ENCODE peak calls at places on chromosome 18, in five cellular contexts. One of them, this sample, is unnamed.

GRCh38 chr18:38420611-38421010 is 855.0 kb upstream of the CELF4 start:
- DNase-seq in lung: no peak
- DNase-seq in A549: no peak
- DNase-seq in MM.1S: no peak
- DNase-seq in tibial nerve: no peak
- DNase-seq in this sample: no peak

GRCh38 chr18:63999871-64000270 is 30.0 kb downstream of the SERPINB8 start:
- DNase-seq in lung: no peak
- DNase-seq in A549: no peak
- DNase-seq in MM.1S: no peak
- DNase-seq in tibial nerve: no peak
- DNase-seq in this sample: no peak

GRCh38 chr18:26614374-26614773 is 66.0 kb upstream of the KCTD1 start:
- DNase-seq in lung: no peak
- DNase-seq in A549: no peak
- DNase-seq in MM.1S: no peak
- DNase-seq in tibial nerve: no peak
- DNase-seq in this sample: no peak

GRCh38 chr18:25651553-25651952 is 299.6 kb upstream of the ZNF521 start:
- DNase-seq in lung: no peak
- DNase-seq in A549: no peak
- DNase-seq in MM.1S: no peak
- DNase-seq in tibial nerve: no peak
- DNase-seq in this sample: no peak

GRCh38 chr18:63363951-63364350 is 3.1 kb downstream of the KDSR start:
- DNase-seq in lung: no peak
- DNase-seq in A549: no peak
- DNase-seq in MM.1S: no peak
- DNase-seq in tibial nerve: no peak
- DNase-seq in this sample: no peak

GRCh38 chr18:48153641-48154481 is 223.4 kb upstream of the SMAD2 start:
- DNase-seq in lung: no peak
- DNase-seq in A549: no peak
- DNase-seq in MM.1S: no peak
- DNase-seq in tibial nerve: no peak
- DNase-seq in this sample: no peak

GRCh38 chr18:48161911-48162698 is 231.6 kb upstream of the SMAD2 start:
- DNase-seq in lung: no peak
- DNase-seq in A549: peak
- DNase-seq in MM.1S: no peak
- DNase-seq in tibial nerve: no peak
- DNase-seq in this sample: no peak

GRCh38 chr18:35582899-35583558 is 1.5 kb downstream of the GALNT1 start:
- DNase-seq in lung: no peak
- DNase-seq in A549: no peak
- DNase-seq in MM.1S: no peak
- DNase-seq in tibial nerve: no peak
- DNase-seq in this sample: no peak

GRCh38 chr18:63775166-63775730 is at the start of gene SERPINB7:
- DNase-seq in lung: no peak
- DNase-seq in A549: peak
- DNase-seq in MM.1S: no peak
- DNase-seq in tibial nerve: no peak
- DNase-seq in this sample: no peak

GRCh38 chr18:49682301-49683190 is 120.7 kb downstream of the LIPG start:
- DNase-seq in lung: no peak
- DNase-seq in A549: no peak
- DNase-seq in MM.1S: no peak
- DNase-seq in tibial nerve: no peak
- DNase-seq in this sample: no peak

GRCh38 chr18:71666481-71666880 is 877.7 kb downstream of the CBLN2 start:
- DNase-seq in lung: no peak
- DNase-seq in A549: no peak
- DNase-seq in MM.1S: no peak
- DNase-seq in tibial nerve: no peak
- DNase-seq in this sample: no peak

GRCh38 chr18:68676913-68677312 is 38.0 kb downstream of the TMX3 start:
- DNase-seq in lung: no peak
- DNase-seq in A549: no peak
- DNase-seq in MM.1S: peak
- DNase-seq in tibial nerve: no peak
- DNase-seq in this sample: no peak

GRCh38 chr18:48412339-48412929 is 3.3 kb upstream of the ZBTB7C start:
- DNase-seq in lung: no peak
- DNase-seq in A549: peak
- DNase-seq in MM.1S: peak
- DNase-seq in tibial nerve: no peak
- DNase-seq in this sample: peak

GRCh38 chr18:13562494-13563029 is 163.8 kb downstream of the FAM210A start:
- DNase-seq in lung: no peak
- DNase-seq in A549: no peak
- DNase-seq in MM.1S: no peak
- DNase-seq in tibial nerve: no peak
- DNase-seq in this sample: peak

GRCh38 chr18:10374195-10374594 is 80.2 kb upstream of the APCDD1 start:
- DNase-seq in lung: no peak
- DNase-seq in A549: no peak
- DNase-seq in MM.1S: no peak
- DNase-seq in tibial nerve: no peak
- DNase-seq in this sample: no peak

GRCh38 chr18:13320133-13320532 is 101.6 kb downstream of the LDLRAD4 start:
- DNase-seq in lung: no peak
- DNase-seq in A549: no peak
- DNase-seq in MM.1S: no peak
- DNase-seq in tibial nerve: no peak
- DNase-seq in this sample: no peak

GRCh38 chr18:69958422-69958821 is 10.7 kb upstream of the CD226 start:
- DNase-seq in lung: no peak
- DNase-seq in A549: no peak
- DNase-seq in MM.1S: no peak
- DNase-seq in tibial nerve: no peak
- DNase-seq in this sample: peak

GRCh38 chr18:64405161-64405560 is 256.3 kb upstream of the LINC00305 start:
- DNase-seq in lung: no peak
- DNase-seq in A549: no peak
- DNase-seq in MM.1S: no peak
- DNase-seq in tibial nerve: no peak
- DNase-seq in this sample: no peak

GRCh38 chr18:78642561-78643398 is 336.8 kb upstream of the SALL3 start:
- DNase-seq in lung: no peak
- DNase-seq in A549: no peak
- DNase-seq in MM.1S: no peak
- DNase-seq in tibial nerve: no peak
- DNase-seq in this sample: no peak

GRCh38 chr18:62809900-62810299 is 94.6 kb downstream of the PHLPP1 start:
- DNase-seq in lung: no peak
- DNase-seq in A549: no peak
- DNase-seq in MM.1S: no peak
- DNase-seq in tibial nerve: no peak
- DNase-seq in this sample: no peak

GRCh38 chr18:48418409-48419267 is 9.5 kb upstream of the ZBTB7C start:
- DNase-seq in lung: no peak
- DNase-seq in A549: no peak
- DNase-seq in MM.1S: no peak
- DNase-seq in tibial nerve: peak
- DNase-seq in this sample: no peak

GRCh38 chr18:78728301-78729098 is 251.1 kb upstream of the SALL3 start:
- DNase-seq in lung: no peak
- DNase-seq in A549: no peak
- DNase-seq in MM.1S: no peak
- DNase-seq in tibial nerve: no peak
- DNase-seq in this sample: no peak

GRCh38 chr18:8675057-8675456 is 30.3 kb upstream of the MTCL1 start:
- DNase-seq in lung: no peak
- DNase-seq in A549: no peak
- DNase-seq in MM.1S: no peak
- DNase-seq in tibial nerve: no peak
- DNase-seq in this sample: no peak

DNA sequence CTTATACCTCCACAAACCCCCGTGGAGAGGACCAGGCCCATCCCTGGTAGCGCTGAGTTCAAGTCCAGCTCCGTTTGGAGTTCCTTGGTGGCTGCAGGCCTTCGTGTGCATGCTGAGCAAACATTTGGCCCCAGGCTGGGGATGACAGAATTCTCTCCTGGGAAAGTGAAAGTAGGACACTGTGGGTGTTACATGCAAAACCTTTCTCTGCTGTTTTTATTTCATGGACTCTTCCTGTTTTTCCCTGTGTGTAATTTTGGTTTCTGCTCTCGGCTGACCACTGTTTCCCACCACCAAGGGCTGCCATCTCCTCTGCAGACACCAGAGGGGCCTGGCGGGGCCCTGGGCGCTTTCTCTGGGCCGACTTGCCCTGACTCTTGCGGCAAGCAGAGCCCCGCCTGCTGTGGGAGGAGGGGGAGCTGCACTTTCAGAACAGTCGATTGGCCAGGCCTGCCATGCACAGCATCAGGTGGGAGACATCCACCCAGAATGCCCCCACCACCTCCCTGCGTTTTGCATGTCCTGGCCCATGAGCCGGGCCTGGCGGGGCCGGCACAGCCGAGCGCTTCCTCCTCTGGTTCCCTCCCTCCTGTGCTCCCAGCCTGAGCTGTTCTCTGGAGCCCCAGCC is 102.4 kb downstream of the CABLES1 start:
- DNase-seq in lung: peak
- DNase-seq in A549: no peak
- DNase-seq in MM.1S: no peak
- DNase-seq in tibial nerve: no peak
- DNase-seq in this sample: peak
- TF ChIP-seq CTCF in lung: no peak
- TF ChIP-seq CTCF in A549: no peak
- TF ChIP-seq CTCF in MM.1S: no peak
- TF ChIP-seq CTCF in tibial nerve: no peak
- TF ChIP-seq CTCF in this sample: peak

GRCh38 chr18:75896865-75897264 is 469.4 kb upstream of the SMIM21 start:
- DNase-seq in lung: no peak
- DNase-seq in A549: peak
- DNase-seq in MM.1S: no peak
- DNase-seq in tibial nerve: no peak
- DNase-seq in this sample: no peak
- TF ChIP-seq CTCF in lung: no peak
- TF ChIP-seq CTCF in A549: peak
- TF ChIP-seq CTCF in MM.1S: no peak
- TF ChIP-seq CTCF in tibial nerve: no peak
- TF ChIP-seq CTCF in this sample: no peak

GRCh38 chr18:59416818-59417217 is 57.8 kb upstream of the LMAN1 start:
- DNase-seq in lung: no peak
- DNase-seq in A549: no peak
- DNase-seq in MM.1S: no peak
- DNase-seq in tibial nerve: no peak
- DNase-seq in this sample: no peak

GRCh38 chr18:59419386-59419785 is 60.3 kb upstream of the LMAN1 start:
- DNase-seq in lung: no peak
- DNase-seq in A549: no peak
- DNase-seq in MM.1S: no peak
- DNase-seq in tibial nerve: no peak
- DNase-seq in this sample: no peak

GRCh38 chr18:59414254-59414653 is 55.2 kb upstream of the LMAN1 start:
- DNase-seq in lung: no peak
- DNase-seq in A549: no peak
- DNase-seq in MM.1S: no peak
- DNase-seq in tibial nerve: no peak
- DNase-seq in this sample: no peak

GRCh38 chr18:59423251-59423650 is 64.2 kb upstream of the LMAN1 start:
- DNase-seq in lung: no peak
- DNase-seq in A549: no peak
- DNase-seq in MM.1S: no peak
- DNase-seq in tibial nerve: no peak
- DNase-seq in this sample: no peak

GRCh38 chr18:59420244-59420643 is 61.2 kb upstream of the LMAN1 start:
- DNase-seq in lung: no peak
- DNase-seq in A549: no peak
- DNase-seq in MM.1S: no peak
- DNase-seq in tibial nerve: no peak
- DNase-seq in this sample: no peak
- TF ChIP-seq CTCF in lung: no peak
- TF ChIP-seq CTCF in A549: no peak
- TF ChIP-seq CTCF in MM.1S: no peak
- TF ChIP-seq CTCF in tibial nerve: no peak
- TF ChIP-seq CTCF in this sample: no peak

GRCh38 chr18:65523461-65523860 is 227.4 kb upstream of the CDH7 start:
- DNase-seq in lung: no peak
- DNase-seq in A549: no peak
- DNase-seq in MM.1S: no peak
- DNase-seq in tibial nerve: no peak
- DNase-seq in this sample: no peak
- TF ChIP-seq CTCF in lung: no peak
- TF ChIP-seq CTCF in A549: no peak
- TF ChIP-seq CTCF in MM.1S: no peak
- TF ChIP-seq CTCF in tibial nerve: no peak
- TF ChIP-seq CTCF in this sample: no peak

DNA sequence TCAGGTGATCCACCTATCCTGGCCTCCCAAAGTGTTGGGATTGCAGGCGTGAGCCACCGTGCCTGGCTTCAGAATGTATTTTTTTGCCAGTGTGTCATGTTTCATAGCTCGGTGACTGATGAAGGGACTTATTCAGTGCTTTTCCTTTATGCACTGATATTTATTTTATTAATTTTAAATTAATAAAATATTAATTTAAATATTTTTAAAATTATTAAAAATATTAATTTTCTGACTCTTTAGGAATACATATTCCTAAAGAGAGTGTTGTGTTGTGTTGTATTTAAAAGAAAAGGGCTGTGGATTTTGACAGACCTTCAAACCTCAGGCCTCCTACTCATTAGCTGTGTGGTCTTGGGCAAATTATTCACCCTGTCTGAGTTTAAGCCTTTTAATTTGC is 22.3 kb downstream of the RAB27B start:
- DNase-seq in lung: no peak
- DNase-seq in A549: no peak
- DNase-seq in MM.1S: no peak
- DNase-seq in tibial nerve: no peak
- DNase-seq in this sample: no peak
- TF ChIP-seq CTCF in lung: no peak
- TF ChIP-seq CTCF in A549: no peak
- TF ChIP-seq CTCF in MM.1S: no peak
- TF ChIP-seq CTCF in tibial nerve: no peak
- TF ChIP-seq CTCF in this sample: no peak

GRCh38 chr18:58046794-58047555 is 2.9 kb downstream of the NEDD4L start:
- DNase-seq in lung: no peak
- DNase-seq in A549: no peak
- DNase-seq in MM.1S: no peak
- DNase-seq in tibial nerve: no peak
- DNase-seq in this sample: no peak
- TF ChIP-seq CTCF in lung: no peak
- TF ChIP-seq CTCF in A549: no peak
- TF ChIP-seq CTCF in MM.1S: no peak
- TF ChIP-seq CTCF in tibial nerve: no peak
- TF ChIP-seq CTCF in this sample: no peak

This sample was measured in GM13977.